ENCODE peak calls at places on chromosomes 7 and 10, in ten cellular contexts. T is heart left ventricle, P is GM06990, J is endodermal cell, S is left ventricle myocardium inferior, Z is AG09309, H is astrocyte of the spinal cord, L is IMR-90, Q is neural progenitor cell, D is stomach. U is an unnamed sample.

GRCh38 chr10:11682896-11683295 is 59.3 kb upstream of the ECHDC3 start:
- DNase-seq in L (no peak), D (no peak), T (no peak), Z (no peak), Q (no peak), P (no peak), H (no peak), J (no peak), S (no peak), U (no peak)

GRCh38 chr7:2195403-2196246 is 37.1 kb downstream of the MAD1L1 start:
- DNase-seq in Z (no peak), L (no peak), S (peak), Q (no peak), D (peak), H (no peak), T (peak), P (no peak), J (no peak), U (no peak)

GRCh38 chr10:129039406-129040345 is 427.4 kb upstream of the MGMT start:
- DNase-seq in S (no peak), D (no peak), Z (no peak), H (no peak), J (no peak), L (no peak), Q (peak), P (no peak), T (no peak), U (no peak)

GRCh38 chr10:29329420-29329819 is 40.5 kb downstream of the LYZL1 start:
- DNase-seq in S (no peak), H (no peak), P (no peak), Q (no peak), J (no peak), T (no peak), D (no peak), Z (peak), L (peak), U (no peak)

GRCh38 chr10:89213191-89213808 is 6.2 kb upstream of the CH25H start:
- DNase-seq in D (no peak), Q (peak), S (no peak), H (peak), Z (no peak), J (no peak), L (peak), T (no peak), P (no peak), U (peak)

GRCh38 chr10:21172774-21173432 is 275.8 kb upstream of the NEBL start:
- DNase-seq in S (no peak), Z (no peak), Q (peak), L (no peak), H (no peak), D (peak), J (peak), P (no peak), T (peak), U (no peak)

GRCh38 chr7:96901822-96902412 is 103.4 kb upstream of the DLX6 start:
- DNase-seq in S (no peak), T (no peak), Q (no peak), Z (no peak), L (no peak), D (no peak), H (no peak), P (no peak), J (no peak), U (peak)

GRCh38 chr10:96719850-96720421 is 378 bp downstream of the PIK3AP1 start:
- DNase-seq in P (peak), D (peak), J (peak), L (no peak), T (peak), S (peak), H (no peak), Q (peak), Z (no peak), U (no peak)

GRCh38 chr10:132803595-132804210 is 17.8 kb upstream of the NKX6-2 start:
- DNase-seq in Q (no peak), P (no peak), D (no peak), L (no peak), H (no peak), S (no peak), T (peak), Z (no peak), J (no peak), U (no peak)

GRCh38 chr10:117241541-117242462 is 888 bp downstream of the SLC18A2 start:
- DNase-seq in Q (peak), J (peak), Z (no peak), S (no peak), D (no peak), L (no peak), H (no peak), T (no peak), P (no peak), U (no peak)

GRCh38 chr10:125079091-125079600 is 81.2 kb downstream of the CTBP2 start:
- DNase-seq in Z (no peak), D (no peak), J (no peak), L (no peak), Q (no peak), P (no peak), H (no peak), S (no peak), T (no peak), U (no peak)

GRCh38 chr10:23341004-23341403 is 3.6 kb downstream of the C10orf67 start:
- DNase-seq in T (no peak), Q (no peak), S (no peak), J (no peak), P (no peak), Z (no peak), H (no peak), L (peak), D (no peak), U (peak)

GRCh38 chr10:124539935-124540641 is 78.5 kb downstream of the LHPP start:
- DNase-seq in Z (no peak), D (peak), H (peak), L (peak), P (peak), J (peak), S (peak), Q (peak), T (peak), U (no peak)

GRCh38 chr10:101046332-101047238 is 15.2 kb upstream of the KAZALD1 start:
- DNase-seq in H (no peak), J (peak), D (no peak), L (peak), T (no peak), S (no peak), Z (no peak), P (no peak), Q (peak), U (no peak)

GRCh38 chr10:47264797-47265281 is 35.2 kb upstream of the GDF10 start:
- DNase-seq in P (no peak), L (no peak), H (no peak), J (no peak), T (no peak), D (no peak), Z (no peak), S (no peak), Q (no peak), U (no peak)

GRCh38 chr10:62503871-62504270 is 129.7 kb downstream of the ZNF365 start:
- DNase-seq in Q (no peak), L (no peak), H (no peak), Z (no peak), S (no peak), D (no peak), P (no peak), J (no peak), T (no peak), U (no peak)

DNA sequence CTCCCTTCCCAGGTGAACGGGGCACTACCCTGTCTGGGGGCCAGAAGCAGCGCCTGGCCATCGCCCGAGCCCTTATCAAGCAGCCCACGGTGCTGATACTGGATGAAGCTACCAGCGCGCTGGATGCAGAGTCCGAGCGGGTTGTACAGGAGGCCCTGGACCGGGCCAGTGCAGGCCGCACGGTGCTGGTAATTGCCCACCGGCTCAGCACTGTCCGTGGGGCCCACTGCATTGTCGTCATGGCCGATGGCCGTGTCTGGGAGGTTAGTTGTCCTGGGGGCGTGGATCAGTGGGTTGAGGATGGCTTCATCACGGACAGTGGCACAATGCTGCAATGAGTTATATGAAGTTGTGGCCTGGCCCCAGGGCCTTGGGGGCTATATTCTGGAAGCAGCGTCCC is 4.4 kb upstream of the ASIC3 start:
- DNase-seq in J (no peak), Z (no peak), S (no peak), T (no peak), D (no peak), H (no peak), Q (no peak), P (no peak), L (no peak), U (no peak)
- TF ChIP-seq CTCF in J (no peak), Z (no peak), S (no peak), T (no peak), D (no peak), H (no peak), Q (no peak), P (no peak), L (no peak), U (no peak)

DNA sequence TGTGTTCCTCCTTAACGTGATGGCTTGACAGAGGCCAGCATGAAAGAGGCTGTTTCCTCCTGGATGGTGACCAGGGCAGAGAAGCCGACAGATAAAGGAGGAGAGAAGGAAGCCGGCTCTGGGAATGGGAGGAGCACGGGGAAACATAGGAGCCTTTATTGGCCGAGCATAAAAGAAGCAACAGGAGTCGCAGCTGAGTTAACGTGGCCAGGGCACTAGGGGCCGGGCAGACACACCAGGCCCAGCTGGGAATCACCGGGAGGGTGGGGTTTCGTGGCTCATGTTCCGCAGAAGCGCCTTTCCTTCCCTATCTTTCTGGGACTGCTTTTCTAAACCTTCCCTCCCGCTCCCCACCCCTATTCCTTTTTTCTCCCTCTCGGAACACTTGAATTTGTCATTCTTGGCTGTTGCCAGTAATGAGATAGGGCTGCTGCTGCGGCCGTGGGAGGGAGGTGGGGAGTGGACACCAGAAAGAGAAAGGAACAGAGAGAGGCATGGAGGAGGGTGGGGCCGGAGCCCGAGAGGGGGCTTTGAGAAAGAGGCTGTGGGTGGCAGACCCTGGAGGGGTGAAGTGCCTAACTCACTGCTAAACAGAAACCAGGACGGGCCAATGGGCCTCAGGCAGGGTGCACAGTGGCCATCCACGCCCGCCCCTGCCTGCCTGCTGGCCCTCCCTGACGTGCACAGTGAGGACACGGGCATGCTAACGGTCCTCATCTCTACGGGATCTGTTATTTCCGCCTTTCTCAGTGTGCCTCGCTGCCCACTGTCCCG is 65.2 kb downstream of the COL13A1 start:
- DNase-seq in P (no peak), J (peak), L (peak), Z (no peak), H (peak), S (peak), Q (peak), D (peak), T (peak), U (peak)
- H3K4me3 ChIP-seq in P (no peak), J (no peak), L (peak), Z (peak), H (peak), S (peak), Q (peak), D (peak), T (peak), U (no peak)

GRCh38 chr10:113953505-113954272 is 90.0 kb upstream of the ADRB1 start:
- DNase-seq in Q (no peak), D (no peak), P (no peak), S (no peak), J (no peak), H (no peak), Z (no peak), L (no peak), T (no peak), U (no peak)
- TF ChIP-seq CTCF in Q (peak), D (no peak), P (peak), S (peak), J (peak), H (peak), Z (peak), L (no peak), T (no peak), U (no peak)

GRCh38 chr10:8055420-8056349 is 1.2 kb downstream of the GATA3 start:
- DNase-seq in P (peak), H (no peak), Q (no peak), S (no peak), Z (no peak), D (no peak), J (peak), T (no peak), L (no peak), U (no peak)

GRCh38 chr10:8058274-8059111 is 4.0 kb downstream of the GATA3 start:
- DNase-seq in L (no peak), Q (no peak), D (no peak), S (no peak), Z (no peak), H (no peak), P (no peak), J (peak), T (no peak), U (no peak)

GRCh38 chr10:8056378-8056777 is 1.9 kb downstream of the GATA3 start:
- DNase-seq in Q (peak), T (no peak), L (no peak), Z (no peak), H (no peak), S (no peak), D (no peak), J (no peak), P (no peak), U (no peak)

GRCh38 chr10:8057636-8058273 is 3.3 kb downstream of the GATA3 start:
- DNase-seq in J (peak), Z (no peak), S (no peak), P (no peak), D (no peak), T (no peak), L (no peak), H (no peak), Q (peak), U (no peak)

DNA sequence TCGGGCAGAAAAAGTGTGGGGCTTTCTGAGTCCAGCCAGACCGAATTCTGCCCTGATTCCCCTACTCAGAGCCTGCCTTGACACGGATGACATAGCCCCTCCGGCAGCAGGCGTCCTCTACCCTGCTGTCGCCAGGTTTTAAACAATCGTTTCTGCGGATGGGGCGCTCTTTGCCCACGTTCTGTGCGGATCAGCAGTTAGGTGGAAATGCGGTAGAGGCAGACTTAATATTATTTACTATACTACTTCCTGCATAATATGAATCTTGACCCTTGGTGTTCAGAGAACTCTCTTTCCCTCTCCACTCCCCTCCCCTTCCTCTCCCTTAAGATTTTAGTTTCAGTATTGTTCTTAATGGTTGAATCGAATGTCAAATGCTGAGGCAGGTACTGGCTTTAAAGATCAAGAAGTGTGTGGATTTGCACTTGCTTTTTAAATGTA is 2.4 kb downstream of the GATA3 start:
- DNase-seq in P (peak), L (no peak), J (peak), Z (no peak), D (no peak), T (no peak), S (no peak), H (no peak), Q (peak), U (no peak)
- H3K4me3 ChIP-seq in P (peak), L (no peak), J (peak), Z (no peak), D (peak), T (peak), S (peak), H (peak), Q (no peak), U (no peak)

GRCh38 chr10:104297697-104298660 is 29.0 kb downstream of the GSTO2 start:
- DNase-seq in Q (peak), T (no peak), D (no peak), H (peak), J (peak), L (peak), P (no peak), S (peak), Z (peak), U (no peak)
- TF ChIP-seq CTCF in Q (peak), T (peak), D (no peak), H (peak), J (peak), L (peak), P (peak), S (peak), Z (peak), U (peak)

U was measured in bronchial epithelial cell.